ENCODE peak calls at places on chromosomes 6 and 20, in nine cellular contexts. E, T, L, K, I, D, O, A and Q are unnamed samples.

GRCh38 chr6:150293423-150294280 is 75.2 kb upstream of the IYD start:
- DNase-seq in E (peak), T (no peak), L (peak), K (peak), I (peak), D (no peak), O (no peak), A (no peak), Q (peak)

GRCh38 chr20:46640536-46641311 is 10.5 kb downstream of the SLC13A3 start:
- DNase-seq in E (no peak), T (no peak), L (no peak), K (no peak), I (no peak), D (peak), O (no peak), A (no peak), Q (no peak)

GRCh38 chr6:71967436-71967835 is 81.1 kb downstream of the RIMS1 start:
- DNase-seq in E (peak), T (no peak), L (no peak), K (peak), I (no peak), D (no peak), O (no peak), A (no peak), Q (peak)

GRCh38 chr6:168828800-168829199 is 387.8 kb downstream of the SMOC2 start:
- DNase-seq in E (peak), T (no peak), L (no peak), K (peak), I (no peak), D (no peak), O (no peak), A (no peak), Q (peak)

GRCh38 chr20:54694516-54694915 is 219.1 kb downstream of the DOK5 start:
- DNase-seq in E (no peak), T (no peak), L (no peak), K (no peak), I (no peak), D (no peak), O (no peak), A (no peak), Q (no peak)

GRCh38 chr6:25726122-25726911 is 28.2 kb upstream of the SLC17A4 start:
- DNase-seq in E (no peak), T (no peak), L (no peak), K (no peak), I (no peak), D (no peak), O (no peak), A (no peak), Q (no peak)

GRCh38 chr6:46549155-46549554 is 57.9 kb upstream of the RCAN2 start:
- DNase-seq in E (peak), T (no peak), L (no peak), K (no peak), I (no peak), D (no peak), O (no peak), A (no peak), Q (peak)

GRCh38 chr6:42368156-42368555 is 83.6 kb downstream of the TRERF1 start:
- DNase-seq in E (no peak), T (no peak), L (no peak), K (no peak), I (no peak), D (no peak), O (no peak), A (no peak), Q (no peak)

GRCh38 chr20:33459599-33459998 is 16.0 kb upstream of the SNTA1 start:
- DNase-seq in E (no peak), T (no peak), L (no peak), K (no peak), I (no peak), D (no peak), O (no peak), A (no peak), Q (no peak)

GRCh38 chr6:129643968-129644367 is 66.0 kb downstream of the ARHGAP18 start:
- DNase-seq in E (no peak), T (no peak), L (no peak), K (peak), I (no peak), D (no peak), O (no peak), A (no peak), Q (no peak)

GRCh38 chr6:14083262-14083661 is 34.3 kb upstream of the CD83 start:
- DNase-seq in E (no peak), T (no peak), L (no peak), K (no peak), I (no peak), D (no peak), O (no peak), A (no peak), Q (no peak)

GRCh38 chr20:44204156-44204831 is 6.3 kb downstream of the OSER1 start:
- DNase-seq in E (peak), T (no peak), L (peak), K (peak), I (peak), D (no peak), O (no peak), A (no peak), Q (peak)

GRCh38 chr6:157613011-157613522 is 210.0 kb upstream of the SNX9 start:
- DNase-seq in E (peak), T (no peak), L (peak), K (peak), I (peak), D (no peak), O (no peak), A (no peak), Q (peak)

GRCh38 chr6:97160280-97160679 is 122.7 kb downstream of the MMS22L start:
- DNase-seq in E (peak), T (no peak), L (no peak), K (no peak), I (no peak), D (no peak), O (no peak), A (no peak), Q (no peak)

GRCh38 chr6:138031850-138032249 is 75.4 kb downstream of the PERP start:
- DNase-seq in E (peak), T (no peak), L (no peak), K (peak), I (no peak), D (no peak), O (no peak), A (no peak), Q (peak)

GRCh38 chr6:1136856-1137255 is 175.0 kb upstream of the FOXQ1 start:
- DNase-seq in E (no peak), T (no peak), L (no peak), K (no peak), I (no peak), D (no peak), O (no peak), A (no peak), Q (no peak)

GRCh38 chr6:138455746-138456392 is 43.4 kb downstream of the NHSL1 start:
- DNase-seq in E (peak), T (no peak), L (peak), K (peak), I (no peak), D (no peak), O (no peak), A (no peak), Q (peak)

GRCh38 chr6:139764498-139764986 is 390.1 kb upstream of the CITED2 start:
- DNase-seq in E (peak), T (no peak), L (peak), K (peak), I (peak), D (no peak), O (peak), A (no peak), Q (peak)

GRCh38 chr6:54980511-54981275 is 134.1 kb downstream of the FAM83B start:
- DNase-seq in E (peak), T (no peak), L (no peak), K (peak), I (no peak), D (no peak), O (no peak), A (no peak), Q (peak)

GRCh38 chr20:34574426-34574825 is 15.9 kb downstream of the MAP1LC3A start:
- DNase-seq in E (no peak), T (no peak), L (no peak), K (no peak), I (no peak), D (no peak), O (no peak), A (no peak), Q (no peak)

GRCh38 chr6:46964716-46965519 is 43.2 kb upstream of the ADGRF5 start:
- DNase-seq in E (peak), T (no peak), L (no peak), K (no peak), I (no peak), D (no peak), O (no peak), A (no peak), Q (no peak)

GRCh38 chr6:101806241-101806640 is 412.7 kb downstream of the GRIK2 start:
- DNase-seq in E (peak), T (no peak), L (no peak), K (peak), I (no peak), D (no peak), O (no peak), A (no peak), Q (peak)
- H3K4me3 ChIP-seq in E (no peak), T (no peak), L (no peak), K (no peak), I (no peak), D (no peak), O (no peak), A (no peak), Q (no peak)

DNA sequence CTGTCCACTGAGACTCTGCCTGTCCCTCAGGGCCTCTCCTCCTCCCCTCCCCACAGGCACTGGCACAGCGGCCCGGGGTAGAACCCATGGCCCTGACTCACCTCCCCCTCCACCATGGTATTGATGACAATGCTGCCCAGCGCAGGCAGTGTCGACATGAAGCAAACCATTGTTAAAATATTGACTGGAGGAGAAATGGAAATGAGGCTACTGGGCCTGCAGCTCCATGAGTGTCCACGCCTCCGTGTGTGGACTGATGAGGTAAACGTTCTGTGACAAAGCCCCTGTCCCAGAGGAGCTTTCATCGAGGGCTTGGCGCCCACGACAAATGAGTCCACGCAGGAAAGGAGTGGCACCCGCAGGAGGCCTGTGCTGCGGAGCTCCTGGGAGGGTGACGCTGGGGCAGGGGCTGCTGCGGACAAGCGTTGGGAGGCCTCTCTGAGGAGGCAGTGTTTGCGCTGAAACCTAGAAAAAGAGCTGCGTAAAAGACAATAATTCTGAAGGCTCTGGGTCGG is 402.7 kb downstream of the TAF4 start:
- DNase-seq in E (no peak), T (no peak), L (no peak), K (no peak), I (no peak), D (peak), O (no peak), A (no peak), Q (no peak)
- TF ChIP-seq CTCF in E (no peak), T (no peak), L (no peak), K (no peak), I (no peak), D (no peak), O (no peak), A (no peak), Q (no peak)

GRCh38 chr6:27470023-27470422 is 2.9 kb downstream of the ZNF184 start:
- DNase-seq in E (no peak), T (no peak), L (no peak), K (no peak), I (no peak), D (no peak), O (no peak), A (no peak), Q (no peak)
- H3K4me3 ChIP-seq in E (no peak), T (no peak), L (no peak), K (no peak), I (no peak), D (no peak), O (no peak), A (no peak), Q (no peak)

DNA sequence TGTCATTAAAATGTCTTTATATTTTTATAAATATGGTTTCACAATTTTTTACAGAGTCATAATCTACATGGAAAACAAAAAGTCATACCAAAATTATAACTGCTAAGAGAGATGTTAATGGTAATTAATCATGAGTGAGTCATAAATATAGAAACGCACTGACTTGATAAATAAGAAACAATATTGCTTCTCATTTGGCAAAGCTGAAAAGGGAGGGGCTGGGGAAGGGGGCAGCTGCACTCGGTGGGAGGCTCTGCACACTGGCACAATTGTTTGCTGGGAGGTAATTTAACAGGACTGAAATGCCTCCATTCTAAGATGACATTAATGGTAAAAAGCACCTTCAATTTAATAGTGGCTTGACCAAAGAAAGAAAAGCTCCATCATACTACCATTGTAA is 133.3 kb upstream of the AGPAT4 start:
- DNase-seq in E (no peak), T (no peak), L (no peak), K (peak), I (no peak), D (no peak), O (no peak), A (no peak), Q (no peak)
- TF ChIP-seq CTCF in E (no peak), T (no peak), L (no peak), K (no peak), I (no peak), D (no peak), O (no peak), A (no peak), Q (no peak)

GRCh38 chr6:160911949-160912348 is 79.6 kb upstream of the MAP3K4 start:
- DNase-seq in E (no peak), T (no peak), L (no peak), K (no peak), I (no peak), D (no peak), O (no peak), A (no peak), Q (no peak)
- H3K4me3 ChIP-seq in E (no peak), T (no peak), L (no peak), K (no peak), I (no peak), D (no peak), O (no peak), A (no peak), Q (no peak)

GRCh38 chr6:126180585-126180984 is 159.3 kb upstream of the CENPW start:
- DNase-seq in E (peak), T (no peak), L (peak), K (peak), I (no peak), D (no peak), O (no peak), A (no peak), Q (peak)

GRCh38 chr6:126172151-126172550 is 167.8 kb upstream of the CENPW start:
- DNase-seq in E (no peak), T (no peak), L (no peak), K (no peak), I (no peak), D (no peak), O (no peak), A (no peak), Q (no peak)

GRCh38 chr6:126174697-126175096 is 165.2 kb upstream of the CENPW start:
- DNase-seq in E (peak), T (no peak), L (no peak), K (no peak), I (no peak), D (no peak), O (no peak), A (no peak), Q (peak)

GRCh38 chr6:126175251-126175650 is 164.7 kb upstream of the CENPW start:
- DNase-seq in E (no peak), T (no peak), L (no peak), K (no peak), I (no peak), D (no peak), O (no peak), A (no peak), Q (peak)

GRCh38 chr6:126176266-126176665 is 163.6 kb upstream of the CENPW start:
- DNase-seq in E (peak), T (no peak), L (no peak), K (no peak), I (no peak), D (no peak), O (no peak), A (no peak), Q (peak)
- TF ChIP-seq CTCF in E (peak), T (no peak), L (peak), K (no peak), I (peak), D (no peak), O (no peak), A (no peak), Q (peak)

DNA sequence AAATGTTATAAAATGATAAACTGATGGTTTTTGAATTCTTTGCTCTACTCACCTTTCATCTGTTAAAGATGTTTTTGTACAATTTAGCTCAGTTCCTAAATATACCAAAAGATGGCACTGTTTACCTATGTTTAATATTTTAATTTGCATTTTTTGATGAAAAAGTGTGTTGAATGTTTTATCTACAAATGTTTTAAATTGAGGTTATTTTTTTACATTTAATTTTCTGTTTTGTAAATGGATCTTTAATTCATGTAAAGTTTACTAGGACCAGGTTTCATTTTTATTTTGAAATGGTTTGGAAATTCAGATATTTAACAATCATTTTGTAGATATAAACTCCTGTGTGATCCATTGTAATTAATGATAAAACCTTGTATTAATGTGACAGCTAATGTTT is 30.0 kb downstream of the CDKAL1 start:
- DNase-seq in E (peak), T (no peak), L (peak), K (peak), I (no peak), D (no peak), O (no peak), A (no peak), Q (peak)
- H3K4me3 ChIP-seq in E (no peak), T (no peak), L (no peak), K (no peak), I (no peak), D (no peak), O (no peak), A (no peak), Q (no peak)